ENCODE peak calls at places on chromosome 11, in five cellular contexts. One of them, this sample, is unnamed.

GRCh38 chr11:128397362-128397761 is 190.0 kb downstream of the ETS1 start:
- DNase-seq in HEK293T: no peak
- DNase-seq in NT2/D1: no peak
- DNase-seq in HepG2: no peak
- DNase-seq in H1: no peak
- DNase-seq in this sample: no peak

GRCh38 chr11:86695391-86695790 is 23.0 kb upstream of the ME3 start:
- DNase-seq in NT2/D1: no peak
- DNase-seq in HEK293T: no peak
- DNase-seq in H1: no peak
- DNase-seq in HepG2: no peak
- DNase-seq in this sample: no peak

GRCh38 chr11:31240340-31240904 is 129.1 kb downstream of the DCDC1 start:
- DNase-seq in NT2/D1: peak
- DNase-seq in HEK293T: peak
- DNase-seq in HepG2: peak
- DNase-seq in H1: no peak
- DNase-seq in this sample: no peak

GRCh38 chr11:58980159-58980843 is 41.0 kb downstream of the GLYATL1 start:
- DNase-seq in HEK293T: no peak
- DNase-seq in H1: no peak
- DNase-seq in HepG2: no peak
- DNase-seq in NT2/D1: no peak
- DNase-seq in this sample: no peak

GRCh38 chr11:37830532-37830931 is 1232.5 kb upstream of the RAG2 start:
- DNase-seq in NT2/D1: no peak
- DNase-seq in HEK293T: no peak
- DNase-seq in HepG2: no peak
- DNase-seq in H1: no peak
- DNase-seq in this sample: no peak

GRCh38 chr11:80083561-80083960 is 642.7 kb upstream of the TENM4 start:
- DNase-seq in NT2/D1: no peak
- DNase-seq in HepG2: no peak
- DNase-seq in HEK293T: no peak
- DNase-seq in H1: no peak
- DNase-seq in this sample: no peak

GRCh38 chr11:83044958-83045712 is 26.6 kb downstream of the RAB30 start:
- DNase-seq in HEK293T: no peak
- DNase-seq in HepG2: no peak
- DNase-seq in NT2/D1: no peak
- DNase-seq in H1: no peak
- DNase-seq in this sample: no peak

GRCh38 chr11:74444173-74444832 is 23.0 kb downstream of the KCNE3 start:
- DNase-seq in HEK293T: no peak
- DNase-seq in NT2/D1: no peak
- DNase-seq in H1: no peak
- DNase-seq in HepG2: no peak
- DNase-seq in this sample: no peak

GRCh38 chr11:96318850-96319249 is 24.1 kb downstream of the MAML2 start:
- DNase-seq in HEK293T: no peak
- DNase-seq in NT2/D1: no peak
- DNase-seq in H1: no peak
- DNase-seq in HepG2: no peak
- DNase-seq in this sample: no peak

GRCh38 chr11:2689551-2690260 is 10.1 kb downstream of the KCNQ1OT1 start:
- DNase-seq in NT2/D1: no peak
- DNase-seq in HEK293T: no peak
- DNase-seq in HepG2: no peak
- DNase-seq in H1: no peak
- DNase-seq in this sample: no peak

GRCh38 chr11:134317103-134317502 is 14.7 kb upstream of the GLB1L2 start:
- DNase-seq in HepG2: no peak
- DNase-seq in NT2/D1: no peak
- DNase-seq in HEK293T: no peak
- DNase-seq in H1: no peak
- DNase-seq in this sample: no peak

GRCh38 chr11:68014157-68014965 is 4.2 kb downstream of the ALDH3B1 start:
- DNase-seq in HepG2: no peak
- DNase-seq in NT2/D1: no peak
- DNase-seq in H1: no peak
- DNase-seq in HEK293T: no peak
- DNase-seq in this sample: no peak

GRCh38 chr11:43853766-43854165 is 26.9 kb upstream of the ALKBH3 start:
- DNase-seq in HepG2: no peak
- DNase-seq in NT2/D1: no peak
- DNase-seq in H1: no peak
- DNase-seq in HEK293T: no peak
- DNase-seq in this sample: no peak

GRCh38 chr11:117075186-117075585 is 23.0 kb downstream of the SIK3 start:
- DNase-seq in NT2/D1: no peak
- DNase-seq in HepG2: no peak
- DNase-seq in H1: no peak
- DNase-seq in HEK293T: no peak
- DNase-seq in this sample: no peak

GRCh38 chr11:117610901-117611300 is 186.1 kb downstream of the DSCAML1 start:
- DNase-seq in HepG2: no peak
- DNase-seq in NT2/D1: no peak
- DNase-seq in H1: no peak
- DNase-seq in HEK293T: no peak
- DNase-seq in this sample: no peak

GRCh38 chr11:1041936-1042608 is 5.6 kb upstream of the MUC6 start:
- DNase-seq in HepG2: peak
- DNase-seq in NT2/D1: no peak
- DNase-seq in H1: no peak
- DNase-seq in HEK293T: no peak
- DNase-seq in this sample: no peak

GRCh38 chr11:44792171-44792570 is 65.4 kb downstream of the TSPAN18 start:
- DNase-seq in HEK293T: no peak
- DNase-seq in NT2/D1: no peak
- DNase-seq in HepG2: no peak
- DNase-seq in H1: no peak
- DNase-seq in this sample: no peak

GRCh38 chr11:131609317-131609716 is 238.9 kb downstream of the NTM start:
- DNase-seq in HepG2: no peak
- DNase-seq in HEK293T: no peak
- DNase-seq in NT2/D1: no peak
- DNase-seq in H1: no peak
- DNase-seq in this sample: no peak

GRCh38 chr11:40338739-40339138 is 1120.7 kb downstream of the LRRC4C start:
- DNase-seq in HEK293T: no peak
- DNase-seq in HepG2: no peak
- DNase-seq in NT2/D1: no peak
- DNase-seq in H1: no peak
- DNase-seq in this sample: no peak

GRCh38 chr11:101100601-101101000 is 29.0 kb downstream of the PGR start:
- DNase-seq in HEK293T: no peak
- DNase-seq in NT2/D1: no peak
- DNase-seq in HepG2: no peak
- DNase-seq in H1: no peak
- DNase-seq in this sample: no peak

GRCh38 chr11:35265755-35266454 is 126.9 kb downstream of the CD44 start:
- DNase-seq in H1: no peak
- DNase-seq in HepG2: no peak
- DNase-seq in NT2/D1: no peak
- DNase-seq in HEK293T: no peak
- DNase-seq in this sample: no peak

GRCh38 chr11:45025716-45026492 is 75.2 kb upstream of the TP53I11 start:
- DNase-seq in HEK293T: no peak
- DNase-seq in NT2/D1: no peak
- DNase-seq in HepG2: peak
- DNase-seq in H1: no peak
- DNase-seq in this sample: no peak

GRCh38 chr11:86805873-86806310 is 5.5 kb downstream of the PRSS23 start:
- DNase-seq in H1: no peak
- DNase-seq in NT2/D1: no peak
- DNase-seq in HepG2: no peak
- DNase-seq in HEK293T: no peak
- DNase-seq in this sample: peak

GRCh38 chr11:23730307-23730998 is 766.4 kb upstream of the LUZP2 start:
- DNase-seq in HepG2: no peak
- DNase-seq in HEK293T: no peak
- DNase-seq in H1: no peak
- DNase-seq in NT2/D1: no peak
- DNase-seq in this sample: no peak

GRCh38 chr11:124748481-124749338 is 3.3 kb downstream of the VSIG2 start:
- DNase-seq in H1: no peak
- DNase-seq in NT2/D1: no peak
- DNase-seq in HepG2: no peak
- DNase-seq in HEK293T: no peak
- DNase-seq in this sample: no peak

GRCh38 chr11:77371646-77372045 is 70.2 kb upstream of the GDPD4 start:
- DNase-seq in H1: no peak
- DNase-seq in NT2/D1: no peak
- DNase-seq in HepG2: no peak
- DNase-seq in HEK293T: no peak
- DNase-seq in this sample: no peak

GRCh38 chr11:561148-562003 is 606 bp downstream of the RASSF7 start:
- DNase-seq in HepG2: peak
- DNase-seq in NT2/D1: no peak
- DNase-seq in H1: no peak
- DNase-seq in HEK293T: no peak
- DNase-seq in this sample: no peak

GRCh38 chr11:105466582-105467228 is 143.2 kb upstream of the GRIA4 start:
- DNase-seq in HepG2: peak
- DNase-seq in NT2/D1: no peak
- DNase-seq in H1: no peak
- DNase-seq in HEK293T: no peak
- DNase-seq in this sample: no peak

DNA sequence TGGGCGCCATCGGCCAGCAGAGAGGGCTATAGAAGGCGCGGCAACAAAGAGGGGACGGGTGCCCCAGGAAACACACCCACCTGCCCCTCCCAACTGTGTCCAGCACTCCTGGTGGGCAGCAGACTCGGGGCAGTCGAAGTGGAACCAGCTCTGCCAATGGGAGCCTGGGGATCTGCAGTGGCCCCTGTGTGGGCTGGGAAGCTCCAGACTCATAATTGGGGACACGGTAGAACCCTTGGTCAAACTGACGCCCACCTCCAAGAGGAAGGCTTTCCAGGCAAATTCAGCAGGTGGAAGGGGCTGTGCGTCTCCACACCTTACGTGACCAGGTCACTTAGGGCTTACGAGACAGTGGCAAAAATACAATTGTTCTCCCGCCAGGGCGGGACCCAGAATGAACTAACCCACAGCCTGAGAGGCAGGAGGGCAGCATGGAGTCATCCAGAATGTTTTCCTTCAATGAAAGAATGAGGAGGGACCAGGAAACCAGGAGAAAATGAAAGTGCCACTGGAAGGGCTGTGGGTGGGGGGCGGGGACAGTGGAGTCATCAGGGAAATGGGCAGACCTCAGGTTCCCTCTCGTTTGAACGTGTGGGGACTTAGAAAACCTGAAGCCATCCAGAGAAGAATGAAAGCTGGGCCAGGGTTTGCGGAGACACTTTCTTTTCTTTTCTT is 53.2 kb upstream of the SHANK2 start:
- DNase-seq in H1: no peak
- DNase-seq in HepG2: no peak
- DNase-seq in NT2/D1: no peak
- DNase-seq in HEK293T: no peak
- DNase-seq in this sample: no peak
- TF ChIP-seq SUZ12 in H1: no peak
- TF ChIP-seq SUZ12 in HepG2: no peak
- TF ChIP-seq SUZ12 in NT2/D1: no peak
- TF ChIP-seq SUZ12 in HEK293T: no peak
- TF ChIP-seq SUZ12 in this sample: no peak

GRCh38 chr11:118998822-118999221 is 884 bp downstream of the CENATAC start:
- DNase-seq in NT2/D1: peak
- DNase-seq in HEK293T: no peak
- DNase-seq in H1: no peak
- DNase-seq in HepG2: peak
- DNase-seq in this sample: no peak

GRCh38 chr11:118997627-118998387 is at the start of gene CENATAC:
- DNase-seq in H1: peak
- DNase-seq in HEK293T: peak
- DNase-seq in HepG2: peak
- DNase-seq in NT2/D1: peak
- DNase-seq in this sample: peak

GRCh38 chr11:118998388-118998717 is 415 bp downstream of the CENATAC start:
- DNase-seq in HepG2: no peak
- DNase-seq in NT2/D1: no peak
- DNase-seq in H1: no peak
- DNase-seq in HEK293T: no peak
- DNase-seq in this sample: no peak

GRCh38 chr11:119000906-119001305 is 3.0 kb downstream of the CENATAC start:
- DNase-seq in NT2/D1: no peak
- DNase-seq in HepG2: no peak
- DNase-seq in HEK293T: no peak
- DNase-seq in H1: no peak
- DNase-seq in this sample: no peak

DNA sequence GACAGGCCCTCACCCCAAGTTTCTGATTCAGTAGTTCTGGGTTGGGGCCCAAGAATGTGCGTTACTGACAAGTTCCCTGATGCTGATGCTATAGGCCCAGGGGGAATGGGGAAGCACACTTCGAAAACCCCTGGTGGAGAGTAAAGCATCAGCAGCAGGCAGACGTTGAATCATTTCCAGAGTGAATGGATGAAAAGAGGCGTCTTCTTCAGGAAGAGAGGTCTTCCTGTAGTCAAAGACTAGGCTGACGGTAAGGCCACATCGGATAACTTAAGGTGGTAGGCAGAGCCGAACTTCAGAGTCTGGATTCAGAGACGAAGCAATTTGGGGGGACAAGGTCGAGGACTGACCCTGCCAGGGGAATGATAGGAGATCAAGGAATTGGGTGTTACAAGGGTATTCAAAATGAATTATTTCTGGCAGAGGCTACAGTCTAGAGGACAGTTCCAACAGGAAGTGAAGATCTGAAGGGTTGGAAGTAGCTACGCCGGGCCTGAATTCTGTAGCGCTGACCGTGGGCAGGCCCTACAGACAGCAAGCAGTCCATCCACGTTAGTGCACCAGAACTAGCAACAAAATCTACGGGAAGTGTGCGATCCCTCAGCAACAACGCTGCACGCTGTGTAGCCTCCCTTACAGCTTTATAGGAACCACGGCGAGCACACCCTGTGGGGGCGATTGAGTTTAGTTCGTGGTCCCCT is 862 bp upstream of the CENATAC start:
- DNase-seq in NT2/D1: no peak
- DNase-seq in HepG2: peak
- DNase-seq in H1: no peak
- DNase-seq in HEK293T: peak
- DNase-seq in this sample: peak
- TF ChIP-seq SUZ12 in NT2/D1: no peak
- TF ChIP-seq SUZ12 in HepG2: no peak
- TF ChIP-seq SUZ12 in H1: no peak
- TF ChIP-seq SUZ12 in HEK293T: no peak
- TF ChIP-seq SUZ12 in this sample: no peak

GRCh38 chr11:64472593-64473455 is 113.9 kb downstream of the RPS6KA4 start:
- DNase-seq in HepG2: no peak
- DNase-seq in NT2/D1: no peak
- DNase-seq in H1: no peak
- DNase-seq in HEK293T: no peak
- DNase-seq in this sample: no peak
- TF ChIP-seq SUZ12 in HepG2: no peak
- TF ChIP-seq SUZ12 in NT2/D1: no peak
- TF ChIP-seq SUZ12 in H1: no peak
- TF ChIP-seq SUZ12 in HEK293T: no peak
- TF ChIP-seq SUZ12 in this sample: no peak

GRCh38 chr11:70488171-70488570 is 89.8 kb downstream of the CTTN start:
- DNase-seq in NT2/D1: no peak
- DNase-seq in HepG2: no peak
- DNase-seq in HEK293T: no peak
- DNase-seq in H1: no peak
- DNase-seq in this sample: no peak
- TF ChIP-seq SUZ12 in NT2/D1: no peak
- TF ChIP-seq SUZ12 in HepG2: no peak
- TF ChIP-seq SUZ12 in HEK293T: no peak
- TF ChIP-seq SUZ12 in H1: no peak
- TF ChIP-seq SUZ12 in this sample: no peak